ENCODE peak calls at places on chromosomes 2 and 18, in seven cellular contexts. P, Z, U, W, F, I and N are unnamed samples.

GRCh38 chr2:218166791-218167190 is at the start of gene CXCR1:
- DNase-seq in P (no peak), Z (no peak), U (no peak), W (no peak), F (no peak), I (no peak), N (no peak)

GRCh38 chr18:25446972-25447371 is 95.0 kb upstream of the ZNF521 start:
- DNase-seq in P (no peak), Z (no peak), U (no peak), W (no peak), F (no peak), I (no peak), N (no peak)

GRCh38 chr2:76387294-76387693 is 676.6 kb upstream of the GCFC2 start:
- DNase-seq in P (no peak), Z (no peak), U (no peak), W (no peak), F (no peak), I (no peak), N (no peak)

GRCh38 chr2:162164802-162165201 is 12.8 kb upstream of the GCG start:
- DNase-seq in P (no peak), Z (no peak), U (no peak), W (no peak), F (no peak), I (no peak), N (no peak)

GRCh38 chr2:23420840-23421476 is 36.0 kb downstream of the KLHL29 start:
- DNase-seq in P (no peak), Z (no peak), U (no peak), W (no peak), F (no peak), I (no peak), N (no peak)

GRCh38 chr2:230924092-230924469 is 961 bp downstream of the GPR55 start:
- DNase-seq in P (peak), Z (no peak), U (no peak), W (no peak), F (no peak), I (no peak), N (no peak)

GRCh38 chr2:96072746-96073145 is 38.0 kb upstream of the GPAT2 start:
- DNase-seq in P (no peak), Z (no peak), U (no peak), W (no peak), F (no peak), I (no peak), N (no peak)

GRCh38 chr2:33375054-33375453 is 101.4 kb upstream of the RASGRP3 start:
- DNase-seq in P (no peak), Z (no peak), U (no peak), W (no peak), F (no peak), I (no peak), N (no peak)

GRCh38 chr2:29462293-29462692 is 347.1 kb downstream of the CLIP4 start:
- DNase-seq in P (no peak), Z (no peak), U (no peak), W (no peak), F (peak), I (no peak), N (no peak)

GRCh38 chr2:205885492-205886099 is 200.4 kb downstream of the INO80D start:
- DNase-seq in P (peak), Z (peak), U (peak), W (peak), F (peak), I (peak), N (peak)

GRCh38 chr18:60624207-60624606 is 251.6 kb upstream of the MC4R start:
- DNase-seq in P (no peak), Z (no peak), U (no peak), W (no peak), F (no peak), I (no peak), N (no peak)

GRCh38 chr2:51620830-51621229 is 588.9 kb upstream of the NRXN1 start:
- DNase-seq in P (no peak), Z (no peak), U (no peak), W (no peak), F (peak), I (no peak), N (no peak)

GRCh38 chr2:237894396-237894979 is 35.1 kb downstream of the RAMP1 start:
- DNase-seq in P (peak), Z (no peak), U (no peak), W (no peak), F (no peak), I (no peak), N (no peak)

GRCh38 chr18:48897531-48897930 is 53.2 kb downstream of the SMAD7 start:
- DNase-seq in P (peak), Z (no peak), U (no peak), W (no peak), F (no peak), I (peak), N (no peak)

DNA sequence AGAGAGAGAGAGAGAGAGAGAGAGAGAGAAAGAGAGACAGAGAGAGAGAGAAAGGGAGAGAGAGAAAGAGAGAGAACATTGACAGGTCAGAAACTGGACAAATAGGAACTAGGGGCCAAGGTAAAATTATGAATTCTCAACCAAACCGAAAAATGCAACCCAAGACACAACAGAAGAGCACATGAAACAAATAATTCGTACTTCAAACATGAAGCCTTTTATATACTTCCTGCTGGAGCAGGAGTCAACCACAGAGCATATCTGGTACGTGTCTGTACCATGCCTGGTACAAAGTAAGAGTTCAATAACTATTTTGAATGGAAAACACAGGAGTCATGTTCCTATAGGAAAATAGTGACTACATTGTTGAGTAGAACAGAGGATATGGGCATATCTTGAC is 6.5 kb upstream of the VPS54 start:
- DNase-seq in P (no peak), Z (no peak), U (no peak), W (no peak), F (no peak), I (no peak), N (no peak)
- TF ChIP-seq CTCF in P (no peak), Z (no peak), U (no peak), W (no peak), F (no peak), I (no peak), N (no peak)

GRCh38 chr18:32549248-32549842 is 78.7 kb upstream of the GAREM1 start:
- DNase-seq in P (no peak), Z (peak), U (peak), W (no peak), F (peak), I (peak), N (peak)
- TF ChIP-seq CTCF in P (peak), Z (peak), U (no peak), W (peak), F (peak), I (peak), N (peak)

GRCh38 chr2:55954306-55955035 is 30.9 kb upstream of the EFEMP1 start:
- DNase-seq in P (no peak), Z (no peak), U (no peak), W (no peak), F (peak), I (no peak), N (no peak)
- TF ChIP-seq CTCF in P (no peak), Z (no peak), U (no peak), W (no peak), F (no peak), I (no peak), N (no peak)

GRCh38 chr2:189702071-189702470 is 27.6 kb downstream of the ANKAR start:
- DNase-seq in P (no peak), Z (no peak), U (no peak), W (no peak), F (peak), I (no peak), N (no peak)

GRCh38 chr2:189700681-189701080 is 26.2 kb downstream of the ANKAR start:
- DNase-seq in P (no peak), Z (no peak), U (no peak), W (no peak), F (no peak), I (no peak), N (no peak)

GRCh38 chr2:189696223-189696622 is 21.8 kb downstream of the ANKAR start:
- DNase-seq in P (no peak), Z (no peak), U (no peak), W (no peak), F (no peak), I (no peak), N (no peak)

DNA sequence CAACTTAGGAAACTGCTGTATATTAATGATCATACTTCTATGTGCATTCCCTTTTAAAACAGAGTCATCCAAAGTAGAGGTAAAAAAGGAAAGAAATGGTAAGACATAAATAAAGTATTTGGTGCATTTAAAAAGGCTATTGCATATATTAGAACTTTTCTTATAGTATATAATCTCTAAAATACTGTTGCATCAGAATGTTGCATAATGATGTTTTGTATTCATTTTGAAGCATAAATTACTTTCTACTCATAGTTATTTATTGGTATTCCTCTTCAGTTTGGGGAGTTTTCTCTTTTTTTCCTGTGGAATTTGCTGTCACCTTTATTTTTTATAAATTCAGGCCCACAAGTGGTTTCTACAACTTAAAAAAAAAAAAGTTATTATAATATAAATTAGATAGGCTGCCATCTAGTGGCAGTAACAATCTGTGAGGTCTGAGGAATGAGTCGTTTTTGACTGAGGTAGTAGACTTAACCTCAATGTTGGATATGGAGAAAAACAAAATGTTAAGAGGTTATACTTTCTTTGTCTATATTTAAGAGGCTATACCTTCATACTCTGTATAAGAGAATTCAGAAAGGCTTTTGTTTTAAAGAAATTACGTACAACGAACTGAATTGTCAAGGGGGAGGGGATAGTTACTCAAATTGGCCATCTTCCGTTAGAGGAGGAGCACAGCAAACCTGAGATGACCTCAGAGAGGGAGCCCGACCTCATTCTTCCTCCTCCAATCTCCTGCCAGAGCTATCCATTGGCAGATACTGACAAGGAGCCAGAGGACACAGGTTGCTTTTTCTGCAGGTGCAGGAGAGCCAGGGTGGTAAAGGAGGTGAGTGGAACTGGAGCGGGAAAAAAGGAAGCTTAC is 23.8 kb downstream of the ANKAR start:
- DNase-seq in P (no peak), Z (no peak), U (peak), W (peak), F (peak), I (no peak), N (no peak)
- TF ChIP-seq CTCF in P (peak), Z (peak), U (no peak), W (peak), F (peak), I (peak), N (peak)

GRCh38 chr2:70939001-70939846 is 3.5 kb downstream of the ATP6V1B1 start:
- DNase-seq in P (peak), Z (no peak), U (no peak), W (no peak), F (no peak), I (no peak), N (no peak)
- TF ChIP-seq CTCF in P (no peak), Z (no peak), U (no peak), W (no peak), F (no peak), I (no peak), N (no peak)

GRCh38 chr2:232444409-232445148 is 11.4 kb upstream of the ALPI start:
- DNase-seq in P (no peak), Z (peak), U (no peak), W (no peak), F (peak), I (peak), N (peak)
- TF ChIP-seq CTCF in P (no peak), Z (peak), U (no peak), W (no peak), F (peak), I (peak), N (peak)

GRCh38 chr2:59932341-59932740 is 621.1 kb downstream of the BCL11A start:
- DNase-seq in P (no peak), Z (no peak), U (no peak), W (no peak), F (no peak), I (no peak), N (no peak)
- TF ChIP-seq CTCF in P (no peak), Z (no peak), U (no peak), W (no peak), F (no peak), I (no peak), N (no peak)

DNA sequence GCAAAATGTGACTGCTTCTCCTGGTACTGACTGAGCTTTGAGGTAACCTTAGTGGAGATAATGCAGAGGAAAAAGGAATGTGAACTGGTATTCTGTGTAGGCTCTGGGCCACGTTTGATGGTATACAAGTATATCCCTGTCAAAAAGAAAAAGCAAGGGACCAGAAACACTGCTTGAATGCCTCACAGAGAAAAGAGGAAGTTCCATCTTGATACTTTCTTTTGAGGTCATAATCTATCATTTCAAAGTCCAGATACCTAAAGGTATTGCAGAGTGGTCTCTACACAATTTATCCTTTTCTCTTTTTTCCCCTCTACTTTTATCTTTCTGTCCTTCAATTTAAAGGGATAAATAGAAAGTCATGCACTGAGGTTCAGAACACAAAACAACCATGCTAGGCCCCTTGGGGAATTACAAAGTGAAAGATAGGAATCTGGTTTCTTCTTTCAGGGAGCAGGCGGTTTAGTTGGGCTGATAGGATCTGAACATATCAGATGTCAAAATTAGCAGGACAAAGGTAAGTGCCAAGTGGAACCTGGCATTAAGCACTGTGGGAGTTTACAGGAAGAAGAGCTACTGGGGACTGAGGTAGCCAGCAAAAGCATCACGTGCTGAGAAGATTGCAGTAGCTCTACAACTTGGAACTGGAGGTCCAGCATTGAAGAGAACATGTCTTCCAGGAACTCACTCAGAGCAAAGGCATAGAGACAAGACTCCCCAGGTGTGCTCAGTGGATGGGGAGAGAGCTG is 121.2 kb downstream of the LYPD6 start:
- DNase-seq in P (no peak), Z (no peak), U (peak), W (no peak), F (no peak), I (no peak), N (no peak)
- TF ChIP-seq CTCF in P (no peak), Z (no peak), U (no peak), W (no peak), F (no peak), I (no peak), N (no peak)

GRCh38 chr2:157901325-157901724 is 25.2 kb upstream of the ACVR1 start:
- DNase-seq in P (no peak), Z (no peak), U (no peak), W (no peak), F (no peak), I (no peak), N (no peak)
- TF ChIP-seq CTCF in P (no peak), Z (no peak), U (no peak), W (no peak), F (peak), I (no peak), N (no peak)